ENCODE peak calls at places on chromosome 14, in eight cellular contexts. W is C1 segment of cervical spinal cord; Y is H7; V is effector CD8-positive, alpha-beta T cell; E is GM06990; R is RPMI8226; U is HS-27A; G is stimulated activated CD8-positive, alpha-beta memory T cell treated with anti-CD3 and anti-CD28 coated beads, Interleukin-2, amount 100 ng/mL, for 1 hour. S is an unnamed sample.

GRCh38 chr14:25006961-25007795 is 42.8 kb downstream of the STXBP6 start:
- DNase-seq in Y (no peak), R (no peak), E (no peak), U (peak), V (no peak), G (no peak), W (no peak), S (no peak)

GRCh38 chr14:64478634-64479250 is 13.4 kb downstream of the AKAP5 start:
- DNase-seq in V (no peak), R (no peak), W (no peak), U (no peak), G (no peak), Y (no peak), E (no peak), S (no peak)

GRCh38 chr14:75648066-75648838 is 12.4 kb downstream of the ERG28 start:
- DNase-seq in G (no peak), W (no peak), V (no peak), U (peak), Y (no peak), E (no peak), R (no peak), S (no peak)

GRCh38 chr14:23895480-23895879 is 58.1 kb upstream of the DHRS4 start:
- DNase-seq in V (no peak), E (no peak), W (no peak), G (no peak), U (no peak), Y (peak), R (no peak), S (no peak)

GRCh38 chr14:95725685-95726336 is 11.9 kb upstream of the TCL1A start:
- DNase-seq in V (no peak), E (peak), Y (no peak), R (no peak), W (no peak), U (no peak), G (no peak), S (peak)

GRCh38 chr14:26548431-26548830 is 49.4 kb downstream of the NOVA1 start:
- DNase-seq in E (no peak), V (no peak), U (no peak), G (no peak), Y (no peak), R (no peak), W (no peak), S (no peak)

GRCh38 chr14:38730420-38730819 is 372.6 kb downstream of the SEC23A start:
- DNase-seq in Y (no peak), R (no peak), U (no peak), W (no peak), E (no peak), V (no peak), G (no peak), S (no peak)

GRCh38 chr14:24389266-24389855 is 9.4 kb upstream of the NYNRIN start:
- DNase-seq in G (no peak), R (no peak), U (no peak), W (no peak), V (no peak), E (no peak), Y (no peak), S (no peak)

GRCh38 chr14:82720931-82721330 is 1187.3 kb upstream of the SEL1L start:
- DNase-seq in V (no peak), E (no peak), U (no peak), R (peak), G (no peak), W (no peak), Y (no peak), S (no peak)

GRCh38 chr14:97253756-97254155 is 456.6 kb downstream of the VRK1 start:
- DNase-seq in Y (no peak), R (no peak), W (no peak), U (no peak), G (no peak), V (no peak), E (no peak), S (no peak)

GRCh38 chr14:104553166-104554087 is 26.1 kb upstream of the C14orf180 start:
- DNase-seq in U (no peak), Y (peak), E (no peak), W (no peak), V (no peak), G (no peak), R (no peak), S (no peak)

GRCh38 chr14:79417961-79418360 is 793.3 kb downstream of the DIO2 start:
- DNase-seq in E (no peak), Y (no peak), U (no peak), W (no peak), R (no peak), V (no peak), G (no peak), S (no peak)

GRCh38 chr14:74257078-74257987 is 18.1 kb downstream of the VSX2 start:
- DNase-seq in R (peak), U (no peak), V (peak), G (peak), E (peak), W (no peak), Y (peak), S (peak)

GRCh38 chr14:25001096-25001982 is 48.6 kb downstream of the STXBP6 start:
- DNase-seq in E (no peak), R (no peak), G (no peak), V (no peak), U (peak), Y (no peak), W (no peak), S (no peak)